ENCODE peak calls at places on chromosomes 6 and 20, in ten cellular contexts. R is AG04450, A is endothelial cell of umbilical vein, S is body of pancreas, Y is T-helper 17 cell, C is stomach, Q is DND-41, W is kidney, T is upper lobe of right lung, G is mucosa of descending colon. N is an unnamed sample.
A peak's percentile ranks its signal among the peaks of the same experiment; 100 is the strongest.

GRCh38 chr20:61950631-61951010 is 115.1 kb downstream of the TAF4 start:
- DNase-seq in W (peak; percentile 50), Q (no peak), A (no peak), S (no peak), C (no peak), R (no peak), G (peak; percentile 12), T (peak; percentile 47), Y (no peak), N (no peak)

GRCh38 chr6:54427396-54427910 is 119.2 kb downstream of the TINAG start:
- DNase-seq in A (no peak), G (no peak), Q (no peak), S (no peak), W (no peak), T (no peak), C (no peak), R (no peak), Y (no peak), N (no peak)

GRCh38 chr6:146367061-146367460 is 176.6 kb upstream of the RAB32 start:
- DNase-seq in W (no peak), Y (no peak), Q (no peak), T (no peak), A (no peak), G (no peak), S (no peak), C (no peak), R (no peak), N (no peak)

GRCh38 chr20:142290-142689 is at the start of gene DEFB126:
- DNase-seq in A (no peak), C (no peak), S (no peak), R (no peak), Q (no peak), G (no peak), Y (no peak), W (no peak), T (no peak), N (no peak)

GRCh38 chr6:3612341-3613041 is 139.0 kb downstream of the PXDC1 start:
- DNase-seq in T (no peak), A (peak; percentile 34), S (no peak), G (no peak), R (peak; percentile 27), W (no peak), Y (no peak), Q (no peak), C (no peak), N (no peak)

GRCh38 chr20:52974155-52974554 is 2.0 kb downstream of the TSHZ2 start:
- DNase-seq in Q (no peak), Y (peak; percentile 12), C (no peak), W (no peak), A (no peak), S (no peak), G (no peak), R (no peak), T (no peak), N (no peak)

GRCh38 chr6:167799033-167799933 is 27.4 kb upstream of the AFDN start:
- DNase-seq in T (no peak), W (no peak), R (no peak), Q (no peak), A (peak; percentile 11), C (no peak), S (no peak), G (no peak), Y (no peak), N (no peak)

GRCh38 chr20:51650685-51651134 is 108.2 kb upstream of the NFATC2 start:
- DNase-seq in T (no peak), G (no peak), A (peak; percentile 85), Q (no peak), C (no peak), S (no peak), W (no peak), Y (no peak), R (peak; percentile 36), N (no peak)

GRCh38 chr6:88586371-88587157 is 376.9 kb downstream of the RNGTT start:
- DNase-seq in T (no peak), Y (no peak), C (no peak), A (no peak), R (no peak), S (no peak), W (no peak), G (no peak), Q (no peak), N (no peak)

GRCh38 chr20:19544684-19545083 is 213.4 kb upstream of the RIN2 start:
- DNase-seq in C (no peak), T (no peak), A (no peak), R (no peak), S (no peak), Q (no peak), Y (no peak), G (no peak), W (no peak), N (no peak)

GRCh38 chr20:52779125-52779524 is 193.0 kb upstream of the TSHZ2 start:
- DNase-seq in A (no peak), C (no peak), W (no peak), T (no peak), G (no peak), Y (no peak), S (no peak), Q (no peak), R (no peak), N (no peak)

GRCh38 chr6:36857325-36857724 is 17.3 kb downstream of the PPIL1 start:
- DNase-seq in Q (no peak), R (no peak), C (no peak), W (no peak), G (no peak), S (no peak), T (no peak), Y (no peak), A (no peak), N (no peak)

GRCh38 chr6:150289454-150290071 is 79.2 kb upstream of the IYD start:
- DNase-seq in S (no peak), T (no peak), A (no peak), C (no peak), R (no peak), W (no peak), G (no peak), Y (no peak), Q (no peak), N (no peak)

GRCh38 chr20:8398289-8399051 is 266.4 kb downstream of the PLCB1 start:
- DNase-seq in C (no peak), Q (no peak), Y (no peak), T (no peak), S (no peak), W (no peak), G (no peak), R (no peak), A (no peak), N (no peak)

GRCh38 chr6:23265270-23265669 is 695.9 kb downstream of the HDGFL1 start:
- DNase-seq in C (no peak), S (no peak), G (no peak), Q (no peak), R (no peak), W (no peak), Y (no peak), A (no peak), T (no peak), N (no peak)
- H3K9me3 ChIP-seq in C (peaks cover 9% of the 10 kb centered on the region), S (no peaks in the 10 kb centered on the region), G (peaks cover 4% of the 10 kb centered on the region), Q (peaks cover under 1% of the 10 kb centered on the region), R (no peaks in the 10 kb centered on the region), W (no peaks in the 10 kb centered on the region), Y (no peaks in the 10 kb centered on the region), A (no peaks in the 10 kb centered on the region), T (no peaks in the 10 kb centered on the region), N (no peaks in the 10 kb centered on the region)

DNA sequence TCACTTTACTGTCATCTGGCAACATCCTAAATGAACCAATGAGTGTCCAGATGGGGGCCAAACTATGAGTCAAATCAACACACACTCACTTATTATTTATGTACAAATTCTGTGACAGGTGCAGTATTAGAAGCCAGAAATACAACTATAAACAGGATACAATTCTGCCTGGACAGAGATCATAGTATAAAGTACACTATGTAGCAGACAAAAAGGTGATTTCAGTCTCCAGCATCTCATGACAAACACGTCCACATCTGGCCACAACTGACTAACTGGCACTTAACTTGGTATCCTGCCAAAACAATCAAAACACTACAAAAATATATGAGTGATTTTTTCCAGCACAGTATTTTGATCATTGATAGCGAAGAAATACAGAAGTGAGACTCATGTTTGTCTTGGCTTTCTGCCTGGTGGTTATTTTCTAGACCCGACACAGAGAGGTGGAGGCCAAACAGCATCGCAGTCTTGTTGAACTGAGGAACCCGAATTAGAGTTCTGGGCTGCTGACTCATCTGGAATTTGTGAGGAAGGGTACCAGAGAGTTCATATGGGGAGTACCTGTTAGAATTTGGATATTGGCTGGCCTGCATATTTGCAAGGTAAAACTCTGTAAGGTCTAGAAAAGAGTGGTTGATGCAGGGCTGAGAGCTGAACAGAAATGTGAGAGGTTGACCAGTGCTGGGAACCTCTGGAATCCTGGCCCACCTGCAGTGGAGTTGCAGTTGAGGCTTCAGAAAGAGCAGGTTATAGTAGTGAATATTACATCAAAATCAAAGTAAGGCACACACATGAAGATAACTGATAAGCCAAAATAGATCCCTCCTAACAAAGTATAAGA is 475.2 kb downstream of the PTPRT start:
- DNase-seq in Q (no peak), C (no peak), W (no peak), A (no peak), T (no peak), R (no peak), Y (no peak), S (peak; percentile 21), G (no peak), N (no peak)
- H3K9me3 ChIP-seq in Q (peaks cover 12% of the 10 kb centered on the region), C (peaks cover 10% of the 10 kb centered on the region), W (no peaks in the 10 kb centered on the region), A (peaks cover 4% of the 10 kb centered on the region), T (peaks cover 5% of the 10 kb centered on the region), R (peaks cover 17% of the 10 kb centered on the region), Y (no peaks in the 10 kb centered on the region), S (no peaks in the 10 kb centered on the region), G (peaks cover 10% of the 10 kb centered on the region), N (no peaks in the 10 kb centered on the region)

GRCh38 chr20:56163806-56164205 is 84.7 kb upstream of the MC3R start:
- DNase-seq in C (no peak), G (no peak), A (no peak), R (no peak), Y (no peak), Q (peak; percentile 5), W (no peak), T (no peak), S (no peak), N (no peak)

GRCh38 chr20:56160956-56161355 is 87.6 kb upstream of the MC3R start:
- DNase-seq in G (no peak), Q (no peak), Y (no peak), R (no peak), A (no peak), C (no peak), W (no peak), T (no peak), S (no peak), N (no peak)

GRCh38 chr20:56171087-56172012 is 77.2 kb upstream of the MC3R start:
- DNase-seq in C (no peak), Q (no peak), G (no peak), A (no peak), W (no peak), S (no peak), R (no peak), Y (no peak), T (no peak), N (no peak)

GRCh38 chr20:56166781-56167465 is 81.6 kb upstream of the MC3R start:
- DNase-seq in Q (no peak), C (no peak), R (no peak), G (no peak), Y (no peak), T (no peak), S (no peak), A (no peak), W (no peak), N (no peak)
- H3K9me3 ChIP-seq in Q (no peaks in the 10 kb centered on the region), C (no peaks in the 10 kb centered on the region), R (peaks cover 41% of the 10 kb centered on the region), G (no peaks in the 10 kb centered on the region), Y (no peaks in the 10 kb centered on the region), T (no peaks in the 10 kb centered on the region), S (no peaks in the 10 kb centered on the region), A (no peaks in the 10 kb centered on the region), W (no peaks in the 10 kb centered on the region), N (no peaks in the 10 kb centered on the region)

GRCh38 chr6:77962070-77962469 is 309.2 kb downstream of the MEI4 start:
- DNase-seq in G (no peak), Q (no peak), Y (no peak), A (no peak), W (no peak), S (no peak), R (no peak), C (no peak), T (no peak), N (no peak)

GRCh38 chr6:77965449-77965848 is 312.6 kb downstream of the MEI4 start:
- DNase-seq in Q (no peak), C (no peak), W (no peak), T (no peak), S (no peak), R (no peak), Y (no peak), G (no peak), A (no peak), N (no peak)
- H3K9me3 ChIP-seq in Q (no peaks in the 10 kb centered on the region), C (peaks cover 26% of the 10 kb centered on the region), W (peaks cover 2% of the 10 kb centered on the region), T (no peaks in the 10 kb centered on the region), S (no peaks in the 10 kb centered on the region), R (peaks cover 9% of the 10 kb centered on the region), Y (no peaks in the 10 kb centered on the region), G (peaks cover 27% of the 10 kb centered on the region), A (no peaks in the 10 kb centered on the region), N (no peaks in the 10 kb centered on the region)